ENCODE peak calls at places on chromosome 16, in nine cellular contexts. Y is omental fat pad; J is GM12865; X is neural crest cell; N is GM10248; M is CD4-positive, alpha-beta T cell; U is WTC11; C is OCI-LY7; H is fibroblast of lung. O is an unnamed sample.

GRCh38 chr16:17775061-17775460 is 304.3 kb upstream of the XYLT1 start:
- DNase-seq in J (no peak), Y (no peak), M (no peak), N (no peak), H (peak), C (no peak), U (no peak), X (no peak), O (no peak)

GRCh38 chr16:28980929-28981328 is 3.9 kb upstream of the LAT start:
- DNase-seq in H (no peak), M (no peak), N (no peak), C (no peak), U (no peak), Y (no peak), X (no peak), J (no peak), O (no peak)

GRCh38 chr16:84513111-84514065 is 8.9 kb upstream of the MEAK7 start:
- DNase-seq in U (no peak), C (no peak), N (no peak), Y (no peak), X (no peak), H (peak), M (no peak), J (no peak), O (no peak)

GRCh38 chr16:48525201-48526057 is 84.6 kb downstream of the N4BP1 start:
- DNase-seq in X (no peak), N (no peak), H (no peak), C (peak), U (no peak), J (no peak), M (no peak), Y (no peak), O (no peak)

GRCh38 chr16:56269824-56270684 is 78.8 kb downstream of the GNAO1 start:
- DNase-seq in X (no peak), J (no peak), Y (no peak), H (peak), N (no peak), M (no peak), C (no peak), U (peak), O (no peak)

GRCh38 chr16:23781176-23781575 is 26.4 kb downstream of the CHP2 start:
- DNase-seq in H (no peak), X (no peak), N (no peak), J (no peak), U (no peak), M (no peak), C (no peak), Y (no peak), O (no peak)

GRCh38 chr16:23074423-23074822 is 74.8 kb downstream of the USP31 start:
- DNase-seq in N (no peak), Y (no peak), U (no peak), X (no peak), C (no peak), J (no peak), M (no peak), H (no peak), O (no peak)

GRCh38 chr16:89506113-89506504 is 2.1 kb upstream of the SPG7 start:
- DNase-seq in C (peak), U (no peak), J (no peak), X (no peak), H (no peak), N (no peak), Y (no peak), M (no peak), O (no peak)

GRCh38 chr16:29012913-29013641 is 28.2 kb downstream of the LAT start:
- DNase-seq in J (no peak), Y (no peak), M (no peak), H (no peak), C (no peak), N (no peak), X (no peak), U (no peak), O (no peak)

GRCh38 chr16:85490971-85491771 is 122.0 kb upstream of the GSE1 start:
- DNase-seq in H (no peak), N (peak), C (peak), U (peak), Y (no peak), M (peak), J (peak), X (no peak), O (no peak)

GRCh38 chr16:85274501-85274900 is 162.2 kb upstream of the CIBAR2 start:
- DNase-seq in M (no peak), J (no peak), X (no peak), C (no peak), N (no peak), Y (no peak), U (no peak), H (no peak), O (no peak)

GRCh38 chr16:2147981-2148671 is at the start of gene RAB26:
- DNase-seq in U (peak), Y (no peak), M (no peak), J (peak), H (peak), C (peak), N (peak), X (peak), O (peak)

GRCh38 chr16:86383488-86384262 is 126.7 kb upstream of the FOXF1 start:
- DNase-seq in M (no peak), Y (no peak), X (no peak), U (no peak), H (peak), C (no peak), J (no peak), N (no peak), O (no peak)

GRCh38 chr16:17313085-17313611 is 157.6 kb downstream of the XYLT1 start:
- DNase-seq in X (no peak), H (peak), Y (no peak), M (no peak), J (no peak), U (no peak), N (no peak), C (no peak), O (no peak)

GRCh38 chr16:14409563-14409962 is 220.5 kb downstream of the PARN start:
- DNase-seq in J (peak), M (no peak), U (no peak), C (no peak), Y (no peak), N (no peak), H (peak), X (no peak), O (no peak)

GRCh38 chr16:15644306-15644961 is 1.5 kb upstream of the MARF1 start:
- DNase-seq in Y (no peak), H (peak), U (no peak), X (no peak), J (peak), C (peak), N (no peak), M (no peak), O (no peak)

GRCh38 chr16:457732-458400 is 32.4 kb downstream of the RAB11FIP3 start:
- DNase-seq in M (no peak), U (no peak), Y (no peak), X (no peak), C (no peak), H (no peak), N (no peak), J (no peak), O (no peak)
- TF ChIP-seq CTCF in M (no peak), U (no peak), Y (no peak), X (no peak), C (no peak), H (no peak), N (no peak), J (no peak), O (no peak)

GRCh38 chr16:68257906-68258800 is 6.2 kb upstream of the SLC7A6 start:
- DNase-seq in X (no peak), J (no peak), M (no peak), U (no peak), C (no peak), H (peak), Y (no peak), N (no peak), O (no peak)

GRCh38 chr16:68255712-68256111 is 8.6 kb upstream of the SLC7A6 start:
- DNase-seq in J (no peak), M (no peak), X (no peak), H (no peak), U (no peak), N (no peak), Y (no peak), C (no peak), O (no peak)

GRCh38 chr16:68259421-68259820 is 4.9 kb upstream of the SLC7A6 start:
- DNase-seq in Y (no peak), X (no peak), N (no peak), J (no peak), M (no peak), C (no peak), U (no peak), H (no peak), O (no peak)

GRCh38 chr16:68259007-68259406 is 5.3 kb upstream of the SLC7A6 start:
- DNase-seq in H (no peak), U (no peak), M (no peak), X (no peak), J (no peak), C (no peak), N (no peak), Y (no peak), O (no peak)

GRCh38 chr16:68257251-68257905 is 6.9 kb upstream of the SLC7A6 start:
- DNase-seq in J (peak), U (no peak), X (no peak), C (peak), H (no peak), N (peak), M (no peak), Y (no peak), O (no peak)
- TF ChIP-seq CTCF in J (no peak), U (no peak), X (no peak), C (peak), H (no peak), N (no peak), M (no peak), Y (no peak), O (no peak)

DNA sequence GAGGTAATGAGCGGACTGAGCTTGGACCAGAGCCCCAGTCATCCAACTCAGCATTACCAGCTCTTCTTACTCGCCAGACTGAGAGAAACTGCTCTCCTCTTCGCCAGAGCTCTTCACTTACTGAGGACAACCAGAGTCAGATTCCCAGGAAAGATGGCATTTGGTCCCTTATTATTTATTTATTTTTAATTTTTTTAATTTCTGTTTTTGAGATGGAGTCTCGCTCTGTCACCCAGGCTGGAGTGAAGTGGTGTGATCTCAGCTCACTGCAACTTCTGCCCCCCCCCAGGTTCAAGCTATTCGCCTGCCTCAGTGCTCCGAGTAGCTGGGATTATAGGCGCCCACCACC is 23.3 kb downstream of the DEXI start:
- DNase-seq in X (no peak), M (no peak), U (no peak), C (no peak), Y (no peak), H (no peak), N (no peak), J (no peak), O (no peak)
- TF ChIP-seq CTCF in X (peak), M (peak), U (no peak), C (peak), Y (no peak), H (no peak), N (no peak), J (no peak), O (no peak)

GRCh38 chr16:75591001-75591852 is 25.0 kb downstream of the GABARAPL2 start:
- DNase-seq in J (no peak), H (peak), U (no peak), C (no peak), M (no peak), X (no peak), Y (no peak), N (no peak), O (no peak)
- TF ChIP-seq CTCF in J (no peak), H (no peak), U (no peak), C (no peak), M (no peak), X (no peak), Y (no peak), N (no peak), O (no peak)

GRCh38 chr16:20997147-20997546 is 96.6 kb downstream of the LYRM1 start:
- DNase-seq in Y (no peak), U (no peak), N (no peak), H (no peak), C (no peak), J (no peak), M (no peak), X (no peak), O (no peak)

GRCh38 chr16:21005008-21005407 is 104.4 kb downstream of the LYRM1 start:
- DNase-seq in N (no peak), Y (no peak), H (no peak), J (no peak), U (no peak), X (no peak), C (no peak), M (no peak), O (no peak)

GRCh38 chr16:20995711-20996110 is 95.1 kb downstream of the LYRM1 start:
- DNase-seq in M (no peak), C (no peak), X (no peak), N (no peak), U (no peak), J (no peak), Y (no peak), H (no peak), O (no peak)

DNA sequence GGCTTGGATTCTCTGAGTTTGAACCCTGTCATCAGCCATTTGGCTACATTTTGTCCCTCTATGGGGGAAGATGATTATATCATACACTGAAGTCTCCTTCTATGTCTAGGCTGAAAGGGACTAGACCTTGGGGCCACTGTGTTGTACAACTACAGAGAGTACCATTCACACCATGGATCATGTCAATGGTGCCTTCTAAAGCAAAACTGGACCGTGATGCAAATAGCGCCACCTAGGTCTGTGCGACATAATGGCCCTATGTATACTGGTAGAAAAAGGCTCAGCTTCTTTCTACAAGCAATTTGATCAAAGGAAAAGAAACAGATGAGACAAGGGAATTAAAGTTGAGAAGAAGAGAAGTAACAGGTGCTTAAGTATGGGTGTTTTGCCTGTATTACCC is 100.7 kb downstream of the LYRM1 start:
- DNase-seq in J (peak), Y (no peak), C (peak), M (no peak), N (peak), U (peak), X (no peak), H (peak), O (no peak)
- TF ChIP-seq CTCF in J (peak), Y (no peak), C (peak), M (no peak), N (peak), U (no peak), X (peak), H (no peak), O (peak)

GRCh38 chr16:67451061-67451703 is 20.3 kb downstream of the HSD11B2 start:
- DNase-seq in N (no peak), Y (no peak), U (no peak), M (no peak), C (no peak), J (no peak), X (no peak), H (no peak), O (no peak)

GRCh38 chr16:67451704-67452435 is 20.9 kb downstream of the HSD11B2 start:
- DNase-seq in C (no peak), J (no peak), M (no peak), U (no peak), N (no peak), H (no peak), X (no peak), Y (no peak), O (no peak)

GRCh38 chr16:67454852-67455251 is 23.9 kb downstream of the HSD11B2 start:
- DNase-seq in U (no peak), M (no peak), X (no peak), C (no peak), H (no peak), J (no peak), N (no peak), Y (no peak), O (no peak)

GRCh38 chr16:67456383-67457140 is 24.4 kb downstream of the ATP6V0D1 start:
- DNase-seq in C (no peak), Y (no peak), H (peak), U (peak), X (no peak), M (no peak), J (no peak), N (peak), O (no peak)

DNA sequence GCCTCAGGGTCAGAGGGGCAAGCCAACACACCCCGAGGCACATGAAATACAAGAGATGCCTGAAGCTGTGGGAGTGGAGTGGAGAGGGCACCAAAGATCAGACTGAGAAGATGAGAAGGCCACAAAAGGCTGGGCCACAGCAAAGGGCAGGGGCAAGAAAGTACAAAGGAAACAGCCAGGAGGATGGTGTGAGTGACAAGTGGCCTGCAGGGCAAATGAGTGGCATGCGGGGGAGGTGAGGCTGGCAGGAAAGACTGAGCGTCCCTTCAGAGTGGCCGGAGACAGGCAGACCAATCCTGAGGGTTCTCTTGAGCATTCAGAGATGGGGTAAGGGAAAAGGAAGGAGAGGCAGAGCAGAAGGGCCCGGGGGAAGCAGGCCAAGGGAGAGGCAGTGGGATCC is 23.2 kb downstream of the HSD11B2 start:
- DNase-seq in J (no peak), X (no peak), U (no peak), H (no peak), N (no peak), M (no peak), C (no peak), Y (no peak), O (no peak)
- TF ChIP-seq CTCF in J (no peak), X (no peak), U (no peak), H (no peak), N (no peak), M (no peak), C (no peak), Y (no peak), O (no peak)

DNA sequence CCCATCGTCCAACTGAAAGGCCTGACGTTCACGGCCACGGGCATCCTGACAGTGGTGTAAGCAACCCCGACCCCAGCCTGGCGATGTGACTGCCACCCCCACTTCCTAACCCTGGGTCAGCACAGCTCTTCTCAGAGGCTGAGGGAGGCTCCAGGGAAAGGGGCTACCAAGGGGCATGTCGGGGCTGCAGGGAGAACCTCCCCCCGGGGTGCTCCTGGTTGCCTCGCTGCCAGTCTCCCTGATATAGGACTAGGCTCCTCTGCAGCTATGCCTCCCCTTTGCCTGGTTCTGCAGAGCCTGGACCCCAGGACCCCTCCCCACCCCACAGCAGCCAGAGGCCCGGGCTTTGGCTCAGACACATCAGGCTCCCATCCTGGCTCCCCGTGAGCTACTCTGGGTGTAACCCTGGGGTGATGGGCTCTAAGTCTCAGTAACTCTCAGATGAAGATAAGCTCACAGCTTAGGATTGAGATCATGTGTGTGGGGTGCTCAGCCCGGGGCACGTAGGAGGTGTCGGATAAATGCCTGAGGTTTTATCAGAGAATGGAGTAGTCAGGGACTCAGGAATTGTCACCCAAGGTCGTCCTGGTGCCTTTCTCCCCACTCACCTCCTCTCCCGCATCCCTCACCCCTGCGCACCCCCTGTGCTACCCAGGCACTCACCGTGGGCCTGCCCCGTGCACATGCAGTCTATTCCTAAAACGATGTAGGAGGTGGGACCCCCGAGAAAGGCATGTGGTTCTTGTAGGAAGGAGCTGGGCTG is 10.6 kb downstream of the ITGAD start:
- DNase-seq in U (no peak), N (no peak), M (no peak), Y (no peak), J (no peak), H (no peak), X (no peak), C (no peak), O (no peak)
- TF ChIP-seq CTCF in U (no peak), N (no peak), M (no peak), Y (no peak), J (no peak), H (no peak), X (no peak), C (no peak), O (no peak)

GRCh38 chr16:67919618-67920210 is 11.9 kb downstream of the CTRL start:
- DNase-seq in J (no peak), X (no peak), Y (no peak), H (no peak), N (no peak), U (no peak), M (no peak), C (peak), O (no peak)

GRCh38 chr16:67922221-67922620 is 9.4 kb downstream of the CTRL start:
- DNase-seq in H (no peak), N (no peak), Y (no peak), C (no peak), J (no peak), M (no peak), X (no peak), U (no peak), O (no peak)

GRCh38 chr16:67924140-67924906 is 7.3 kb downstream of the CTRL start:
- DNase-seq in X (no peak), U (no peak), Y (no peak), H (no peak), M (no peak), N (no peak), J (no peak), C (no peak), O (no peak)

GRCh38 chr16:67923414-67924127 is 8.1 kb downstream of the CTRL start:
- DNase-seq in J (no peak), U (no peak), M (no peak), C (no peak), Y (no peak), X (no peak), H (peak), N (no peak), O (no peak)

DNA sequence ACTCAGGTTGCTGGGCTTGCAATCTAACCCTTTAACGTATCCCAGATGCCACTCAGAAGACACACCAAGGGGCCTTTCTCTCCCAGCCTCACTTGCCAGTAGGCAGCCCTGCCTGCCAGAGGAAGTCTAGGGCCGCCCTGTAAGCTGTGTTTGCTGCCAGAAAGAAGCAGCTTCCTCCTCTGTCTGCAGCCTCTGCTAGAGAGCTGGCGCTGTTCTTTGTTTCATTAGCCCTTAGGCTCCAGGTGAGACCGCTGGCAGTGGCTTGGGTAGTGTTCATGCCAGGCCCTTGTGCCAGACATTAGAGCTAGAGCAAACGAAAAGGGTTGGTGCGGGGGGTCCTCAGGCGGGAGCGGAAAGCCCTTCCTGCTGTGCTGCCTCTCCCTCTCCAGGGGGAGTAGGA is 8.9 kb downstream of the CTRL start:
- DNase-seq in Y (no peak), M (no peak), N (no peak), C (no peak), H (no peak), X (no peak), U (no peak), J (no peak), O (no peak)
- TF ChIP-seq CTCF in Y (no peak), M (no peak), N (no peak), C (no peak), H (no peak), X (no peak), U (no peak), J (no peak), O (no peak)